ENCODE peak calls at places on chromosomes 1 and 21, in six cellular contexts. J is left ventricle myocardium inferior, K is tibial artery, T is Caco-2, E is mesothelial cell of epicardium, S is esophagus muscularis mucosa. Y is an unnamed sample.

GRCh38 chr1:229855999-229856650 is 210.9 kb upstream of the GALNT2 start:
- DNase-seq in J (no peak), K (peak), T (no peak), E (no peak), S (no peak), Y (no peak)

GRCh38 chr1:9145021-9145668 is 16.2 kb upstream of the GPR157 start:
- DNase-seq in J (no peak), K (no peak), T (no peak), E (no peak), S (no peak), Y (no peak)

GRCh38 chr1:3702990-3703728 is 49.1 kb upstream of the CCDC27 start:
- DNase-seq in J (no peak), K (no peak), T (no peak), E (no peak), S (no peak), Y (no peak)

GRCh38 chr1:101264699-101265098 is 27.9 kb downstream of the S1PR1 start:
- DNase-seq in J (no peak), K (peak), T (no peak), E (no peak), S (peak), Y (no peak)

GRCh38 chr1:177847843-177848242 is 122.0 kb downstream of the SEC16B start:
- DNase-seq in J (no peak), K (no peak), T (no peak), E (no peak), S (peak), Y (no peak)

GRCh38 chr1:166822385-166822784 is 16.9 kb upstream of the POGK start:
- DNase-seq in J (no peak), K (no peak), T (no peak), E (no peak), S (no peak), Y (no peak)

GRCh38 chr1:40363721-40364120 is 9.8 kb upstream of the SMAP2 start:
- DNase-seq in J (no peak), K (no peak), T (no peak), E (no peak), S (no peak), Y (no peak)

GRCh38 chr1:187891993-187892392 is 1063.2 kb downstream of the PLA2G4A start:
- DNase-seq in J (no peak), K (no peak), T (no peak), E (no peak), S (no peak), Y (no peak)

GRCh38 chr1:205286335-205286950 is 35.1 kb downstream of the NUAK2 start:
- DNase-seq in J (no peak), K (no peak), T (no peak), E (no peak), S (no peak), Y (no peak)

GRCh38 chr1:198549863-198550262 is 9.4 kb upstream of the ATP6V1G3 start:
- DNase-seq in J (no peak), K (no peak), T (no peak), E (no peak), S (no peak), Y (no peak)

GRCh38 chr1:230332429-230333088 is 93.6 kb downstream of the PGBD5 start:
- DNase-seq in J (no peak), K (no peak), T (no peak), E (peak), S (no peak), Y (peak)

GRCh38 chr1:165416876-165417275 is 28.1 kb downstream of the RXRG start:
- DNase-seq in J (peak), K (no peak), T (no peak), E (no peak), S (no peak), Y (no peak)

GRCh38 chr1:25167269-25168192 is 64.8 kb downstream of the SYF2 start:
- DNase-seq in J (no peak), K (no peak), T (peak), E (no peak), S (peak), Y (no peak)

GRCh38 chr1:75937034-75937433 is 4.8 kb upstream of the ASB17 start:
- DNase-seq in J (no peak), K (no peak), T (no peak), E (no peak), S (no peak), Y (no peak)

GRCh38 chr21:41750051-41750450 is 16.8 kb downstream of the RIPK4 start:
- DNase-seq in J (no peak), K (no peak), T (no peak), E (no peak), S (no peak), Y (no peak)

DNA sequence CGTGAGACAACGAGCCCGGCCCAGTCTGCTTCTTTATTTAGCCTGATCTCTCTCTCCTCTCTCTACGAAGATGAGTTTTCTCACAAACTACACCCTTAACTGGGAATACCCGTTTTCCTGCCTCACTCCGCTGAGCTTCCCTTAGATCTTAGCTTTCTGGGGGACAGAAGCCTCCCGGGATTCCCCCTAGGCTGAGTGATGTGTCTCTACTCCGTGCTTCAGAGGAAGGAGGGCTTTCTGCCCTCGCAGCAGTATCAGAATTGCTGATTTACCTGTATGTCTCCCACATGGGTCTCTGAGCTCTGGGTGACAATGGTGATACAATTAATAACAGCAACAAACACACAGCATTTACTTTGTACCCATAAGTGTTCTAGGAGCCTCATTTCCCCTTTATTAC is 1.0 kb downstream of the ZBTB17 start:
- DNase-seq in J (no peak), K (no peak), T (no peak), E (no peak), S (no peak), Y (no peak)
- TF ChIP-seq CTCF in J (no peak), K (no peak), T (no peak), E (no peak), S (no peak), Y (no peak)

GRCh38 chr1:227734858-227735780 is at the start of the genes JMJD4 and SNAP47:
- DNase-seq in J (peak), K (peak), T (peak), E (peak), S (peak), Y (peak)
- TF ChIP-seq CTCF in J (no peak), K (no peak), T (no peak), E (no peak), S (peak), Y (no peak)

GRCh38 chr1:221839321-221839720 is 97.4 kb upstream of the DUSP10 start:
- DNase-seq in J (no peak), K (no peak), T (no peak), E (no peak), S (no peak), Y (no peak)
- TF ChIP-seq CTCF in J (no peak), K (no peak), T (no peak), E (no peak), S (no peak), Y (no peak)

DNA sequence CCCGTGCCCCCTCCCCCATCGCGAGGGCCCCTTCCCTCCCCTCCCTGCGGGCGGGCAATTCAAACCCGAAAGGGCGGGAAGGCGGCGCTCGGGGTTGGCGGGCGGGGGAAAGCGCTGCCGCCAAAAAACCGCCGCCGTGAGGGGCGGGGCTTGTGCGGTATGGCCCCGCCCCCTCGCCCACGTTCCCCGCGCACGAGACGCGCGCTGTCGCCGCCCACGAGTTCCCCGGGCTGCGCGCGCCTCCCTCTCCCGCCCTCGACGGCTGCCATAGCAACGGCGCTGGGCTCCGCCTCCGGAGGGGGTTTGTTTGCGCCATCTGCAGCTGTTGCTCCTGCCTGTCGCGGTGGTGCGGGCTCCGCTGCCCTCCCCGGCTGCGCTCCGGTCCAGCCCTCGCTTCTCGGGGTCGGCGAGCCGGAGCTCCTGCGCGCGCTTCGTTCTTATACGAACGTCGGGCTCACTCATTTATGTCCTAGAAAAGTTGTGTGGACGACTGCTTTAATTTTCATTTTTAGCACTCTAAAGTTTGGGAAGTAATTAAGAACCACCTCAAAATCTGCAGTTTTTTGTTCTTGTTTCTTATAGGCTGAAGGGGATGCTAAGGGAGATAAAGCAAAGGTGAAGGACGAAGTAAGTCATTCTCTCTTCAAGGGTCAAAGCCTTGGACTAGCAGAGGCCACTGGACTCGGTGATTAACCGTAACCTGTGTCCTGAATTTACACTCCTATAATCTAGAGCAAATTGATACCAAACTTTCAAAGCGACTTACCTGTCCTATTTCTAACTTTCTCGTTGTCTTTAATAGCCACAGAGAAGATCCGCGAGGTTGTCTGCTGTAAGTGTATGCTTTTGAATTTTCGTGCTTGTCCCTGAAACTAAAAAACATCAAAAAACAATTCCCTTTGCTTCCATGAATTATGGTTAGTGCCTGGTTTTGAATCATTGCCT is 933 bp downstream of the HMGN2 start:
- DNase-seq in J (peak), K (peak), T (peak), E (peak), S (peak), Y (peak)
- TF ChIP-seq CTCF in J (no peak), K (no peak), T (no peak), E (no peak), S (no peak), Y (no peak)

DNA sequence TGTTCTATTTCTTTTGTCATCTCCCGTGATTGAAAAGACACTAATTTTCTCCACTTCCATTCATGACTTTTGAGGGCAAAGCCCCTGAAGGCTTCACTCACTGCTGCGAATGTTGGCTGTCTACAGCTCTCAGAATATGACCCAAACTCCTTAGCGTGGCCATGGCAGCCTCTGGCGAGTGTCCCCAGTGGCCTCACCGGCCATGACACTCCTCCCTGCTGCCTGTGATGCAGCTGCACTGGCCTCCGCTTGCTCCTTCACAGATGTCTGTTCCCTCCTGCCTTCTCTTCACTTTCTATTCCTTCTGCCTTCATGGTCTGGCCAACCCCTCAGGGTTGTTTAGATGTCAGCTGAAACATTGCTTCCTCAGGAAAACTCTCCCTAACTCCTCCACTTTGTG is 30.8 kb upstream of the PTPRF start:
- DNase-seq in J (no peak), K (no peak), T (no peak), E (no peak), S (peak), Y (no peak)
- TF ChIP-seq CTCF in J (no peak), K (no peak), T (no peak), E (no peak), S (no peak), Y (peak)

Y was measured in progenitor cell of endocrine pancreas.